ENCODE peak calls at places on chromosomes 11 and 22, in ten cellular contexts. X is left kidney; H is Calu3; N is NB4; K is activated CD4-positive, alpha-beta T cell treated with anti-CD3 and anti-CD28 coated beads for 4 hours; P is NCI-H2171; W is body of pancreas; L is left ventricle myocardium inferior; Q is Peyer's patch; R is CD4-positive, CD25-positive, alpha-beta regulatory T cell. S is an unnamed sample.

GRCh38 chr22:38572065-38572464 is 2.1 kb upstream of the DMC1 start:
- DNase-seq in X (peak), H (peak), N (peak), K (peak), P (no peak), W (peak), L (no peak), Q (no peak), R (peak), S (peak)

GRCh38 chr11:15911377-15912044 is 444.8 kb downstream of the SOX6 start:
- DNase-seq in X (peak), H (no peak), N (no peak), K (no peak), P (peak), W (peak), L (peak), Q (no peak), R (no peak), S (no peak)

GRCh38 chr11:1520987-1521349 is 34.4 kb upstream of the MOB2 start:
- DNase-seq in X (no peak), H (no peak), N (peak), K (no peak), P (no peak), W (no peak), L (peak), Q (peak), R (no peak), S (no peak)

GRCh38 chr11:112656772-112657428 is 304.3 kb upstream of the NCAM1 start:
- DNase-seq in X (no peak), H (no peak), N (no peak), K (no peak), P (no peak), W (no peak), L (no peak), Q (no peak), R (no peak), S (no peak)

GRCh38 chr11:104043137-104043536 is 6.7 kb downstream of the DDI1 start:
- DNase-seq in X (no peak), H (no peak), N (no peak), K (no peak), P (no peak), W (no peak), L (no peak), Q (no peak), R (no peak), S (no peak)

GRCh38 chr22:46380581-46380980 is 45.1 kb downstream of the TRMU start:
- DNase-seq in X (no peak), H (no peak), N (no peak), K (no peak), P (no peak), W (no peak), L (no peak), Q (no peak), R (no peak), S (no peak)

GRCh38 chr11:78802058-78802633 is 227.5 kb upstream of the NARS2 start:
- DNase-seq in X (no peak), H (no peak), N (no peak), K (no peak), P (no peak), W (peak), L (no peak), Q (no peak), R (no peak), S (no peak)

GRCh38 chr11:126646701-126647209 is 291.3 kb downstream of the ST3GAL4 start:
- DNase-seq in X (no peak), H (no peak), N (no peak), K (no peak), P (no peak), W (no peak), L (no peak), Q (no peak), R (no peak), S (no peak)

GRCh38 chr11:65856689-65857499 is 1.1 kb downstream of the CFL1 start:
- DNase-seq in X (peak), H (peak), N (peak), K (peak), P (no peak), W (peak), L (peak), Q (peak), R (peak), S (peak)

GRCh38 chr11:12272821-12273617 is 104.4 kb upstream of the PARVA start:
- DNase-seq in X (no peak), H (no peak), N (no peak), K (no peak), P (no peak), W (no peak), L (no peak), Q (no peak), R (no peak), S (no peak)

GRCh38 chr22:37803195-37803635 is 4.5 kb upstream of the GCAT start:
- DNase-seq in X (peak), H (no peak), N (no peak), K (no peak), P (no peak), W (no peak), L (no peak), Q (no peak), R (no peak), S (no peak)

GRCh38 chr22:30753701-30754100 is 59.0 kb downstream of the OSBP2 start:
- DNase-seq in X (no peak), H (no peak), N (no peak), K (no peak), P (no peak), W (no peak), L (no peak), Q (no peak), R (no peak), S (no peak)

GRCh38 chr11:77197626-77198320 is 69.7 kb downstream of the MYO7A start:
- DNase-seq in X (no peak), H (no peak), N (no peak), K (no peak), P (no peak), W (no peak), L (no peak), Q (no peak), R (no peak), S (no peak)

GRCh38 chr11:119416606-119417580 is 6.1 kb downstream of the THY1 start:
- DNase-seq in X (no peak), H (no peak), N (no peak), K (no peak), P (no peak), W (no peak), L (no peak), Q (no peak), R (no peak), S (no peak)

GRCh38 chr11:445765-446588 is 4.1 kb upstream of the PTDSS2 start:
- DNase-seq in X (peak), H (no peak), N (no peak), K (no peak), P (no peak), W (no peak), L (no peak), Q (no peak), R (no peak), S (no peak)

GRCh38 chr11:90204832-90205646 is 17.8 kb downstream of the CHORDC1 start:
- DNase-seq in X (peak), H (no peak), N (peak), K (no peak), P (no peak), W (peak), L (no peak), Q (no peak), R (peak), S (no peak)

GRCh38 chr11:107140988-107141387 is 122.7 kb upstream of the GUCY1A2 start:
- DNase-seq in X (no peak), H (no peak), N (no peak), K (no peak), P (no peak), W (no peak), L (no peak), Q (no peak), R (no peak), S (no peak)

S was measured in activated CD4-positive, alpha-beta memory T cell treated with anti-CD3 and anti-CD28 coated beads for 36 hours.